ENCODE peak calls at places on chromosomes 2 and 18, in seven cellular contexts. E is NCI-H345, G is NCI-H1694, P is GM23248, Z is stomach, A is foreskin fibroblast, H is fibroblast of the aortic adventitia. N is an unnamed sample.

GRCh38 chr18:13388586-13389490 is 170.3 kb downstream of the LDLRAD4 start:
- DNase-seq in E (no peak), G (no peak), P (no peak), Z (no peak), A (no peak), H (no peak), N (no peak)

GRCh38 chr18:33630476-33630875 is 52.5 kb downstream of the ASXL3 start:
- DNase-seq in E (no peak), G (no peak), P (no peak), Z (no peak), A (no peak), H (no peak), N (no peak)

GRCh38 chr2:170145191-170145590 is 32.8 kb upstream of the MYO3B start:
- DNase-seq in E (no peak), G (no peak), P (no peak), Z (no peak), A (no peak), H (no peak), N (no peak)

GRCh38 chr2:55175254-55176093 is 56.6 kb downstream of the CLHC1 start:
- DNase-seq in E (peak), G (peak), P (peak), Z (no peak), A (peak), H (peak), N (no peak)

GRCh38 chr18:5095239-5095638 is 101.8 kb downstream of the AKAIN1 start:
- DNase-seq in E (no peak), G (no peak), P (no peak), Z (no peak), A (no peak), H (no peak), N (no peak)

GRCh38 chr18:48944634-48945033 is 6.1 kb downstream of the SMAD7 start:
- DNase-seq in E (no peak), G (no peak), P (peak), Z (no peak), A (no peak), H (peak), N (no peak)

GRCh38 chr18:28095631-28096030 is 81.3 kb downstream of the CDH2 start:
- DNase-seq in E (no peak), G (no peak), P (peak), Z (no peak), A (no peak), H (no peak), N (no peak)

GRCh38 chr2:765369-765768 is 88.2 kb upstream of the TMEM18 start:
- DNase-seq in E (no peak), G (no peak), P (no peak), Z (no peak), A (no peak), H (no peak), N (no peak)

GRCh38 chr2:95272299-95272751 is 1.9 kb upstream of the PROM2 start:
- DNase-seq in E (no peak), G (no peak), P (no peak), Z (peak), A (no peak), H (no peak), N (no peak)

GRCh38 chr2:171723724-171724683 is 36.7 kb downstream of the DYNC1I2 start:
- DNase-seq in E (peak), G (peak), P (no peak), Z (peak), A (peak), H (peak), N (no peak)

GRCh38 chr18:78238404-78239089 is 741.1 kb upstream of the SALL3 start:
- DNase-seq in E (no peak), G (no peak), P (no peak), Z (no peak), A (no peak), H (no peak), N (no peak)

GRCh38 chr2:111633643-111634042 is 250.3 kb downstream of the ANAPC1 start:
- DNase-seq in E (no peak), G (no peak), P (no peak), Z (no peak), A (no peak), H (no peak), N (no peak)

GRCh38 chr2:152582081-152582480 is 135.2 kb downstream of the PRPF40A start:
- DNase-seq in E (no peak), G (no peak), P (no peak), Z (no peak), A (no peak), H (no peak), N (no peak)

GRCh38 chr2:241009191-241009590 is 10.8 kb downstream of the SNED1 start:
- DNase-seq in E (no peak), G (no peak), P (no peak), Z (no peak), A (no peak), H (no peak), N (no peak)

GRCh38 chr18:44771957-44772917 is 91.5 kb downstream of the SETBP1 start:
- DNase-seq in E (no peak), G (no peak), P (no peak), Z (peak), A (no peak), H (peak), N (no peak)

GRCh38 chr2:119311371-119311770 is 55.3 kb downstream of the C2orf76 start:
- DNase-seq in E (no peak), G (no peak), P (no peak), Z (no peak), A (no peak), H (no peak), N (no peak)

GRCh38 chr2:129699781-129700573 is 279.5 kb upstream of the RAB6C start:
- DNase-seq in E (no peak), G (no peak), P (no peak), Z (no peak), A (no peak), H (no peak), N (no peak)

GRCh38 chr2:239223029-239223329 is 177.8 kb downstream of the HDAC4 start:
- DNase-seq in E (no peak), G (no peak), P (peak), Z (peak), A (no peak), H (peak), N (no peak)

N was measured in activated T-helper 2 cell treated with anti-CD3 and anti-CD28 coated beads, Interferon-gamma antibody, Interleukin-2, Interleukin-4, amounts not matched to agents 10 μg/mL and 5 μg/mL and 100 μg/mL, durations not matched to agents 14 hours and 24 hours and 36 hours.